ENCODE peak calls at places on chromosome 20, in five cellular contexts. D, Y, U, I and B are unnamed samples.

GRCh38 chr20:62944746-62945145 is 6.8 kb downstream of the GID8 start:
- DNase-seq in D (no peak), Y (no peak), U (no peak), I (no peak), B (no peak)

GRCh38 chr20:44776977-44777376 is 31.3 kb downstream of the KCNK15 start:
- DNase-seq in D (no peak), I (no peak), U (no peak), Y (peak), B (peak)

GRCh38 chr20:4018015-4018748 is 2.8 kb upstream of the RNF24 start:
- DNase-seq in I (no peak), U (no peak), Y (peak), D (no peak), B (no peak)

GRCh38 chr20:481167-481566 is 18.8 kb upstream of the TBC1D20 start:
- DNase-seq in I (no peak), U (no peak), D (no peak), Y (no peak), B (no peak)

GRCh38 chr20:47727170-47727880 is 58.0 kb downstream of the SULF2 start:
- DNase-seq in U (no peak), D (peak), Y (no peak), I (no peak), B (no peak)

GRCh38 chr20:58138395-58138794 is 90.1 kb downstream of the ANKRD60 start:
- DNase-seq in I (no peak), U (peak), Y (no peak), D (no peak), B (no peak)

GRCh38 chr20:16803965-16804792 is 56.0 kb downstream of the OTOR start:
- DNase-seq in D (peak), I (peak), Y (peak), U (peak), B (peak)

GRCh38 chr20:43911066-43911465 is 3.6 kb upstream of the TOX2 start:
- DNase-seq in I (peak), Y (peak), D (no peak), U (no peak), B (no peak)

GRCh38 chr20:57594092-57594911 is 25.9 kb downstream of the ZBP1 start:
- DNase-seq in Y (peak), D (peak), I (no peak), U (peak), B (peak)

GRCh38 chr20:4546342-4546741 is 175.4 kb upstream of the PRND start:
- DNase-seq in D (no peak), I (no peak), U (peak), Y (peak), B (no peak)

GRCh38 chr20:17629025-17629424 is 53.0 kb downstream of the RRBP1 start:
- DNase-seq in D (no peak), U (no peak), Y (no peak), I (no peak), B (no peak)

GRCh38 chr20:44106615-44107014 is 80.4 kb downstream of the JPH2 start:
- DNase-seq in D (no peak), U (no peak), Y (no peak), I (no peak), B (no peak)

GRCh38 chr20:17613328-17614175 is 43.7 kb downstream of the DSTN start:
- DNase-seq in U (peak), Y (no peak), D (no peak), I (no peak), B (no peak)

DNA sequence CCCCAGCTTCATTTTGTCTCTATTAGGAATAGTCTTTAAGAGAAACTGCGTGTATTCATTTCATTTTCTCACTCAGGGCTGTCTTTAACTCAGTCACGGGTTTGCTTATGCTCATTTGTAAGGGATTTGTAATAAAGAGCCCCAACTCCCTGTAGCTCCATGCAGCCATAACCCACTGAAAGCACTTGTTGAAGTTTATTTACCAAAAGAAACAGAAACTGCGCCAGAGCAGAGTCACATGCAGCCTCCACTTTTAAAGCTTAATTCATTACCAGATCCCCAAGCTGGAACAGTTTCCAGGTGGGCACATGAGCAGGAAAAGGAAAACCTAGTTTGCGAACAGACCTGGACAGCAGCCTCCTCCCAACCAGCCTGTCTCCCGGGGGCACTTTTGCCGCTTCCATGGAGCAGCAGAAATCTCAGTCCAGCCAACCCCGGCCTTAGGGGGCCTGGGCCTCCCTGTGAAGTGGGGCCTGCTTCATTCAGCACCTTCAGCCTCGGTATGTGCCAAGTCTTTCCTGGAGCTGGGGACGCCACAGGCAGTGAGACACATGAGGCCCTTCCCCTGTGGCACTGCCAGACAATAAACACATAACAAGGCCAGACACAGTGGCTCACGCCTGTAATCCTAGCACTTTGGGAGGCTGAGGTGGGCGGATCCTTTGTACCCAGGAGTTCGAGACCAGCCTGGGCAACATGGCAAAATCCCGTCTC is 4.5 kb downstream of the BCAS4 start:
- DNase-seq in I (no peak), U (no peak), Y (no peak), D (no peak), B (no peak)
- TF ChIP-seq CTCF in I (no peak), U (no peak), Y (no peak), D (no peak), B (no peak)

GRCh38 chr20:9099372-9099771 is 30.5 kb downstream of the PLCB4 start:
- DNase-seq in Y (no peak), U (no peak), D (no peak), I (no peak), B (no peak)
- TF ChIP-seq CTCF in Y (peak), U (no peak), D (no peak), I (no peak), B (no peak)

DNA sequence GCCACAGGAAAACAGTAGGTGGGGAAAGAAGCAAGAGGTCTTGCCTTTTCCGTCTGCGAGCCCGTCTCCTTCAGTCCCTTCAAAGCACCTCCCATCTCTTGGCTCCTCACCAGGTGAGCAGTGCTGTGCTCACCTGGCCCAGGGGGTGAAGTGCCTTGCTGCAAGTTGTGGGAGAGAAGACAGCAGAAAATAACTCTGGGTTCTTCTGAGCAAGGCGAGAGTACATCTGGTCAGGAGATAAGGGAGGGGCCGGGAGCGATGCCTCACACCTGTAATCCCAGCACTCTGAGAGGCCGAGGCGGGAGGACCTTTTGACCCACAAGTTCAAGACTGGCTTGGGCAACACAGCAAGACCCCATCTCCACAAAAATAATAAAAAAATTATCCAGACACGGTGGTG is 35.6 kb upstream of the TGM3 start:
- DNase-seq in U (no peak), Y (peak), D (no peak), I (no peak), B (no peak)
- TF ChIP-seq CTCF in U (no peak), Y (no peak), D (no peak), I (no peak), B (no peak)

GRCh38 chr20:35478804-35479472 is 23.5 kb downstream of the CEP250 start:
- DNase-seq in Y (no peak), I (no peak), D (no peak), U (peak), B (no peak)
- TF ChIP-seq CTCF in Y (no peak), I (no peak), D (no peak), U (peak), B (no peak)

GRCh38 chr20:2672446-2672845 is 8.4 kb upstream of the IDH3B start:
- DNase-seq in U (no peak), I (no peak), Y (no peak), D (no peak), B (no peak)

GRCh38 chr20:2673453-2673852 is 9.4 kb upstream of the IDH3B start:
- DNase-seq in I (no peak), Y (no peak), U (no peak), D (no peak), B (no peak)

DNA sequence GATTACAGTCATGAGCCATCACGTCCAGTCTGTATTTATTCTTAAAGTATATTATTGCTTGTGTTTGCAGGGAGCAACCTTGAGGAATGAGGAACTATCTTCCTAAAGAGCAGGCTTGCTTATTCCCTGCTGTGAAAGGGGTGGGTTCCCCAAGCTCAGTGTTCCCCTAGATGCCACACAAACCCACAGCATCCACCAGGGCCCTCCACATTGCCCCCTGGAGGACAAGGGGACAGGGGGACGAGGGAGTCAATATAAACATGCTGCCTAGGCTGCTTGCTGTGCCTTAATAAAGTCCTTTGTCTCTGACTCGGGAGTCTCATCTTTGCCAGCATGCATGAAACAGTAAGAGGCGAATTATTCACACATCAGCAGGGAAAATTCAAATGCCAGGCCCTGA is 8.0 kb upstream of the IDH3B start:
- DNase-seq in Y (no peak), D (no peak), U (no peak), I (no peak), B (no peak)
- TF ChIP-seq CTCF in Y (peak), D (no peak), U (peak), I (no peak), B (no peak)

DNA sequence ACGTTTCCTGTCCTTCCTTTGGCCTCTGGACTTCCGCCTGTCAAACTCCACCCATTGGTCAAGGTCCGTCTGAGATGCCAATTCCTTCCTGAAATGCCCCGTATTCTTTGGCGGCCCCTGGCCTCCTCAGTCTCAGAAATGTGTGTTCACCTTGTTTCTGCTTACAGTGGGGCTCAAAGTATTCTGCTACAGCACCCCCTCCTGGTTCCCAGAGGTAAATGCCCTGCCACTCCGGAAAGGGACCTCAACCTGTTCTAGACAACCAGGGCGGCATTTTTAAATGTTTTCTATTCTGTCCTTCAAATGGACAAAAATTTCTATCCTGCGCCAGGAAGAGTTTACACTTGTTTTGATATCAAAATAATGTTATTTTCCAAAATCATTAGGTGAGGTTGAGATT is 12.1 kb upstream of the PAX1 start:
- DNase-seq in D (no peak), I (no peak), U (peak), Y (no peak), B (peak)
- TF ChIP-seq CTCF in D (no peak), I (no peak), U (peak), Y (no peak), B (peak)

DNA sequence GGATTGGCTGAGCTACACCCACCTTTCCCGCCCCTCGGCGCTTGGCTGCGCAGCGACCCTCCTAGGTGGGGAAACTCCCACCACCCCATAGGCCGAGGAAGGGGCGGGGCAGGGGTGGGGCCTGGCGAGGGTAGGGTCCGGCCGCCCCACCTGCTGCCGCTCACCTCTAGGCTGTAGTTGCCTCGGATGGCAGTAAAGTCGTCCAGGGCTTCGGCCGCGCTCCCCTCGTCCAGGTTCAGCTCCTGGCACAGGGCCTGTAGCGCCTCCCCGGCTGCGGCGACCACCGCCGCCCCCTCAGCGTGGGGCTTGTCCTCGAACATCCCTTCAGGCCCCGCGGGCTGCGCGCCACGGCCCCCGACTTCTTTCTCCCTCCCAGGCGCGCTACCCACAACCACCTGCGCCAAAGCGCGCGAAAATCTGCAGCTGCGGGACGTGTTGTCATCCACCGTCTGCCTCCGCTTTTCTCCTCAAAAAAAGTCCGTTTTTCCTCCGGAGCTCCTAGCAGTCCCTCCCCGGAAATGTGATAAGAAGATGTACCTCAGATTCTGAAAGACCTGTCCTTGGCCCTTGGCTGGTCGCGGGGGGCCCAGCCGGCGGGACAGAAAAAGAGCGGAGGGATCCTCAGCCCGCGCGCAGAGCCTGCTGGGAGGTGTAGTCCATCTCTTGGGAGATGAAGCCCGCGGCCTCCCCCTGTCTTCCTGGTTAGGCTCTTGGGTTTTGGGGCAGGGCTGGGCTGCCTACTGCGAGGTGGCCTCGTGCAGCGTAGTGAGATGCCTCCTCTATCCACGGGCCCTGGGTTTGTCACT is at the start of gene RBL1:
- DNase-seq in Y (peak), U (peak), I (peak), D (peak), B (peak)
- TF ChIP-seq CTCF in Y (peak), U (peak), I (peak), D (no peak), B (no peak)

GRCh38 chr20:23078994-23079364 is 7.1 kb downstream of the CD93 start:
- DNase-seq in Y (no peak), I (no peak), U (peak), D (no peak), B (no peak)
- TF ChIP-seq CTCF in Y (no peak), I (peak), U (peak), D (no peak), B (peak)

GRCh38 chr20:31936430-31936829 is 15.4 kb downstream of the PDRG1 start:
- DNase-seq in Y (no peak), D (no peak), I (no peak), U (no peak), B (no peak)

GRCh38 chr20:31934491-31934890 is 17.4 kb downstream of the PDRG1 start:
- DNase-seq in D (no peak), I (no peak), Y (no peak), U (no peak), B (no peak)

GRCh38 chr20:31933698-31934097 is 18.1 kb downstream of the PDRG1 start:
- DNase-seq in U (no peak), D (no peak), I (no peak), Y (peak), B (no peak)

GRCh38 chr20:31937820-31938219 is 14.0 kb downstream of the PDRG1 start:
- DNase-seq in U (no peak), I (no peak), Y (no peak), D (no peak), B (no peak)

GRCh38 chr20:31934968-31935764 is 16.7 kb downstream of the PDRG1 start:
- DNase-seq in D (no peak), U (peak), Y (no peak), I (no peak), B (no peak)
- TF ChIP-seq CTCF in D (no peak), U (peak), Y (no peak), I (no peak), B (peak)